ENCODE peak calls at places on chromosomes 7 and 10, in nine cellular contexts. Q is psoas muscle, U is heart right ventricle, F is tibial artery, R is ovary, B is left lung, X is A549, A is lower leg skin, T is fibroblast of lung. W is an unnamed sample.

GRCh38 chr10:86960863-86961434 is 2.5 kb downstream of the SNCG start:
- DNase-seq in Q (no peak), U (no peak), R (peak), B (no peak), A (peak), F (peak), T (no peak), X (no peak), W (no peak)

GRCh38 chr7:66205736-66206080 is 574 bp downstream of the TPST1 start:
- DNase-seq in X (peak), U (no peak), F (no peak), R (no peak), Q (no peak), T (no peak), A (peak), B (no peak), W (no peak)

GRCh38 chr7:117588352-117588794 is 108.5 kb downstream of the CFTR start:
- DNase-seq in T (peak), F (no peak), U (no peak), X (no peak), B (no peak), Q (no peak), A (no peak), R (no peak), W (peak)

GRCh38 chr10:23047201-23048050 is 48.0 kb upstream of the MSRB2 start:
- DNase-seq in F (no peak), T (peak), A (no peak), R (no peak), Q (no peak), X (no peak), B (no peak), U (no peak), W (peak)

GRCh38 chr7:116984917-116985316 is 31.6 kb downstream of the ST7 start:
- DNase-seq in X (peak), U (no peak), B (no peak), R (no peak), F (no peak), A (no peak), Q (no peak), T (peak), W (peak)

GRCh38 chr7:31603076-31603475 is 83.9 kb upstream of the PPP1R17 start:
- DNase-seq in Q (no peak), F (no peak), B (no peak), X (no peak), T (no peak), A (no peak), U (no peak), R (no peak), W (no peak)

GRCh38 chr10:20945546-20946332 is 48.6 kb upstream of the NEBL start:
- DNase-seq in R (no peak), X (no peak), A (no peak), T (no peak), B (no peak), F (no peak), Q (no peak), U (no peak), W (no peak)

GRCh38 chr10:34908472-34908871 is 93.4 kb upstream of the PARD3 start:
- DNase-seq in A (peak), U (no peak), R (no peak), F (no peak), B (no peak), Q (peak), T (peak), X (no peak), W (peak)

GRCh38 chr10:14757394-14757793 is 17.3 kb downstream of the FAM107B start:
- DNase-seq in Q (no peak), A (no peak), U (no peak), X (no peak), R (no peak), F (no peak), T (peak), B (no peak), W (no peak)

GRCh38 chr7:16509829-16510228 is 16.8 kb upstream of the LRRC72 start:
- DNase-seq in B (no peak), X (no peak), Q (no peak), U (no peak), R (no peak), F (no peak), T (no peak), A (no peak), W (no peak)

GRCh38 chr7:108875139-108875538 is 305.5 kb downstream of the DNAJB9 start:
- DNase-seq in R (no peak), X (no peak), B (no peak), F (no peak), Q (no peak), A (no peak), U (no peak), T (peak), W (peak)

GRCh38 chr10:114265392-114266053 is 26.5 kb downstream of the VWA2 start:
- DNase-seq in X (no peak), A (no peak), T (peak), Q (peak), B (no peak), U (no peak), R (no peak), F (peak), W (peak)

GRCh38 chr7:99928994-99929729 is at the start of gene GJC3:
- DNase-seq in T (peak), X (peak), U (peak), R (no peak), A (peak), F (peak), Q (peak), B (peak), W (peak)

GRCh38 chr10:123840714-123841113 is 50.9 kb downstream of the CPXM2 start:
- DNase-seq in A (no peak), U (no peak), R (no peak), Q (no peak), T (no peak), B (no peak), X (no peak), F (no peak), W (no peak)

GRCh38 chr10:110425684-110426293 is 71.9 kb upstream of the DUSP5 start:
- DNase-seq in X (peak), U (no peak), R (no peak), B (no peak), A (no peak), Q (no peak), F (no peak), T (peak), W (peak)

GRCh38 chr7:137626469-137627067 is 220.2 kb downstream of the DGKI start:
- DNase-seq in B (no peak), R (no peak), A (no peak), F (no peak), X (peak), Q (no peak), T (peak), U (no peak), W (peak)

GRCh38 chr10:80985105-80985504 is 447.4 kb downstream of the SH2D4B start:
- DNase-seq in B (no peak), X (no peak), T (no peak), A (no peak), R (no peak), F (no peak), U (no peak), Q (no peak), W (no peak)

GRCh38 chr7:16982640-16983103 is 100.9 kb upstream of the AGR3 start:
- DNase-seq in F (no peak), R (no peak), Q (no peak), X (no peak), A (no peak), T (peak), U (no peak), B (no peak), W (peak)

GRCh38 chr10:103111918-103112877 is 80.9 kb downstream of the NT5C2 start:
- DNase-seq in A (no peak), U (no peak), T (no peak), X (no peak), B (no peak), Q (no peak), F (no peak), R (no peak), W (no peak)

GRCh38 chr7:123770378-123770777 is 21.6 kb upstream of the WASL start:
- DNase-seq in T (peak), A (no peak), B (no peak), U (no peak), F (no peak), X (peak), R (no peak), Q (no peak), W (peak)

GRCh38 chr10:13066527-13066926 is 33.4 kb upstream of the OPTN start:
- DNase-seq in F (no peak), T (no peak), B (no peak), Q (no peak), U (no peak), X (no peak), A (no peak), R (no peak), W (no peak)

GRCh38 chr7:148110097-148110868 is 480.3 kb upstream of the C7orf33 start:
- DNase-seq in A (no peak), Q (no peak), U (no peak), T (no peak), X (no peak), B (no peak), R (no peak), F (no peak), W (no peak)

GRCh38 chr10:11003739-11004515 is 13.7 kb upstream of the CELF2 start:
- DNase-seq in F (no peak), X (no peak), Q (no peak), B (no peak), A (no peak), U (no peak), R (no peak), T (peak), W (peak)

GRCh38 chr10:23116696-23117095 is 21.3 kb downstream of the MSRB2 start:
- DNase-seq in F (no peak), A (no peak), B (no peak), T (no peak), R (no peak), X (no peak), Q (no peak), U (no peak), W (no peak)

GRCh38 chr10:127259385-127259784 is 63.0 kb upstream of the INSYN2A start:
- DNase-seq in A (no peak), F (no peak), T (no peak), R (no peak), Q (no peak), X (no peak), U (no peak), B (no peak), W (no peak)

GRCh38 chr7:76260171-76260703 is 42.2 kb upstream of the HSPB1 start:
- DNase-seq in X (no peak), B (no peak), T (no peak), Q (no peak), R (peak), U (no peak), F (no peak), A (no peak), W (no peak)

GRCh38 chr10:119686465-119687191 is 35.4 kb downstream of the BAG3 start:
- DNase-seq in T (peak), R (peak), Q (peak), A (peak), F (peak), B (peak), U (peak), X (peak), W (peak)

GRCh38 chr10:78196964-78197363 is 163.3 kb downstream of the RPS24 start:
- DNase-seq in X (peak), F (no peak), R (no peak), B (no peak), U (no peak), T (peak), A (no peak), Q (no peak), W (peak)

GRCh38 chr7:129456421-129456820 is 22.2 kb downstream of the STRIP2 start:
- DNase-seq in A (no peak), Q (no peak), T (no peak), B (no peak), X (no peak), F (no peak), R (no peak), U (no peak), W (no peak)

GRCh38 chr7:51006483-51007235 is 224.0 kb upstream of the GRB10 start:
- DNase-seq in R (no peak), F (no peak), T (no peak), A (no peak), Q (no peak), X (peak), B (no peak), U (no peak), W (no peak)

GRCh38 chr7:35021445-35021844 is 15.8 kb downstream of the DPY19L1 start:
- DNase-seq in R (no peak), B (no peak), T (no peak), X (no peak), U (no peak), A (no peak), Q (no peak), F (no peak), W (no peak)

GRCh38 chr7:131538791-131539179 is 17.6 kb downstream of the PODXL start:
- DNase-seq in B (no peak), U (peak), Q (peak), F (no peak), A (no peak), R (no peak), T (no peak), X (no peak), W (no peak)

GRCh38 chr10:51244739-51245138 is 170.5 kb downstream of the PRKG1 start:
- DNase-seq in T (peak), U (no peak), A (no peak), F (no peak), Q (no peak), B (no peak), X (no peak), R (no peak), W (peak)

GRCh38 chr7:1516586-1517251 is 12.5 kb upstream of the INTS1 start:
- DNase-seq in B (peak), T (no peak), R (no peak), A (no peak), X (no peak), F (no peak), Q (no peak), U (no peak), W (no peak)

GRCh38 chr10:74238031-74238431 is 87.0 kb downstream of the ADK start:
- DNase-seq in X (no peak), T (peak), A (no peak), R (no peak), B (no peak), F (no peak), Q (no peak), U (no peak), W (peak)

GRCh38 chr7:129947001-129947400 is 5.8 kb downstream of the UBE2H start:
- DNase-seq in F (no peak), B (no peak), X (no peak), Q (no peak), U (no peak), R (no peak), A (no peak), T (no peak), W (peak)

GRCh38 chr7:139563856-139564255 is 40.4 kb downstream of the CLEC2L start:
- DNase-seq in Q (no peak), B (no peak), U (no peak), T (no peak), F (no peak), A (peak), R (no peak), X (no peak), W (no peak)

GRCh38 chr7:46152671-46153070 is 231.6 kb upstream of the IGFBP3 start:
- DNase-seq in T (no peak), F (no peak), B (no peak), Q (no peak), X (no peak), A (no peak), U (no peak), R (no peak), W (no peak)
- TF ChIP-seq CTCF in T (no peak), F (no peak), B (no peak), Q (no peak), X (no peak), A (no peak), U (no peak), R (no peak), W (no peak)

GRCh38 chr10:412109-412508 is 276.9 kb downstream of the ZMYND11 start:
- DNase-seq in R (no peak), T (no peak), A (no peak), U (no peak), B (no peak), Q (no peak), X (no peak), F (no peak), W (no peak)

GRCh38 chr10:420154-421121 is 269.0 kb downstream of the DIP2C start:
- DNase-seq in U (no peak), B (no peak), F (peak), X (no peak), T (no peak), A (no peak), Q (peak), R (no peak), W (peak)

GRCh38 chr10:418894-419293 is 270.6 kb downstream of the DIP2C start:
- DNase-seq in R (no peak), F (no peak), T (no peak), X (no peak), B (no peak), Q (no peak), A (no peak), U (no peak), W (no peak)

GRCh38 chr10:413662-414071 is 275.8 kb downstream of the DIP2C start:
- DNase-seq in Q (no peak), B (no peak), T (no peak), A (no peak), U (no peak), F (no peak), R (no peak), X (no peak), W (no peak)

GRCh38 chr10:416091-416515 is 273.4 kb downstream of the DIP2C start:
- DNase-seq in F (no peak), A (no peak), X (no peak), B (no peak), U (no peak), R (no peak), T (peak), Q (no peak), W (peak)
- TF ChIP-seq CTCF in F (no peak), A (no peak), X (peak), B (no peak), U (no peak), R (no peak), T (no peak), Q (no peak), W (no peak)

GRCh38 chr7:42237891-42238531 is 1.0 kb upstream of the GLI3 start:
- DNase-seq in F (peak), T (peak), B (peak), A (peak), R (peak), U (peak), X (no peak), Q (peak), W (peak)

GRCh38 chr7:42238709-42239395 is 1.8 kb upstream of the GLI3 start:
- DNase-seq in B (no peak), Q (peak), F (peak), T (peak), X (no peak), U (no peak), A (peak), R (peak), W (peak)

GRCh38 chr7:42235734-42236133 is 1.3 kb downstream of the GLI3 start:
- DNase-seq in Q (no peak), A (peak), B (no peak), T (peak), R (peak), U (peak), F (no peak), X (no peak), W (no peak)

GRCh38 chr7:42236266-42237161 is 495 bp downstream of the GLI3 start:
- DNase-seq in B (peak), X (peak), F (peak), A (peak), R (peak), T (peak), Q (peak), U (peak), W (peak)

GRCh38 chr7:42237162-42237821 is at the start of gene GLI3:
- DNase-seq in F (peak), U (peak), A (peak), R (peak), Q (peak), B (peak), T (peak), X (peak), W (peak)
- TF ChIP-seq CTCF in F (peak), U (peak), A (no peak), R (no peak), Q (peak), B (no peak), T (no peak), X (no peak), W (peak)

GRCh38 chr10:121753726-121754476 is 155.7 kb upstream of the FGFR2 start:
- DNase-seq in T (peak), X (no peak), A (no peak), U (no peak), R (no peak), Q (no peak), F (no peak), B (no peak), W (peak)
- TF ChIP-seq CTCF in T (peak), X (no peak), A (no peak), U (no peak), R (no peak), Q (peak), F (no peak), B (no peak), W (peak)

DNA sequence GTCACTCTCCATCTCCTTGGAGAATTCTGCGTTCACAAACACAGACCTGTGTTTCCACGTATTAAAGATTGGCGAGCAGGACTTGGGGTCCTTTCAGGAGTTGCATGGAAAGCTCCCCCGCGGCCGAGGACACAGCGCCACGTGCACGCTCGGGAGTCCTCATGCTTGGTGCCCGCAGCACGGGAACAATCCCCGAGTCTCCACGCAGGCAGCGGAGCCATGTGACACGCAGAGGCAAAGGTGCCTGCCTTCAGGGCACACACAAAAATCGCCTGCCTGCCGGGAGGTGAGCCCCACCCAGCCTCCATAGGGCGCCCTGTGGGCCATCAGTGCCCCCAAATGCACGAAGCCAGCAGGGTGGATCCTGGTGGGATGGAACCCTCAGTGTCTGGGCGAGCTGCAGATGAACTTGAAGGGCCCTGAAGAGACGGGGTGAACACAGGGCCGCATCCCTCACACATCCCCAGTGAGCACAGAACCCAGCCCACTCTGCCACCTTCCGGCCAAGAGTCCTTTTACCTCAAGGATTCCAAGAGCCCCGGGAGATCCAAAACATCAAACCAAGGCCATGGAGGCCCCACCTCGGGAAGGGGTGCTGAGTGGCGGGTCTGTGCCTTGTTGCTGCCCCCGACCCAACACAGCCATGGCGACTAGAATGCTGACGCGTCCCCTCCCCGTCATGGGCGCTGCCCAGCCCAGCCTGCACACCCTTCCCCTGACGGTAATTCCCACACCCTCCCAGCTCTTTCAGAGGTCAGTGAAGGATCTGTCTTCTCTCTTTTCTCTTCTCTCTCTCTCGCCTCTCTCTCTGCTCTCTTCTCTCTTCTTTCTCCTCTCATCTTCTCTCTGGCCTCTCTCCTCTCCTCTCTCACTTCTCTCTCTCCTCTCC is 55.9 kb downstream of the CFAP46 start:
- DNase-seq in X (peak), U (peak), R (no peak), Q (no peak), B (peak), A (peak), F (peak), T (no peak), W (no peak)
- TF ChIP-seq CTCF in X (peak), U (no peak), R (no peak), Q (no peak), B (no peak), A (no peak), F (no peak), T (no peak), W (no peak)

GRCh38 chr7:83947260-83947659 is 247.3 kb downstream of the SEMA3A start:
- DNase-seq in R (no peak), F (no peak), U (no peak), X (peak), T (no peak), A (no peak), Q (no peak), B (no peak), W (no peak)
- TF ChIP-seq CTCF in R (no peak), F (no peak), U (no peak), X (no peak), T (peak), A (no peak), Q (no peak), B (peak), W (peak)

DNA sequence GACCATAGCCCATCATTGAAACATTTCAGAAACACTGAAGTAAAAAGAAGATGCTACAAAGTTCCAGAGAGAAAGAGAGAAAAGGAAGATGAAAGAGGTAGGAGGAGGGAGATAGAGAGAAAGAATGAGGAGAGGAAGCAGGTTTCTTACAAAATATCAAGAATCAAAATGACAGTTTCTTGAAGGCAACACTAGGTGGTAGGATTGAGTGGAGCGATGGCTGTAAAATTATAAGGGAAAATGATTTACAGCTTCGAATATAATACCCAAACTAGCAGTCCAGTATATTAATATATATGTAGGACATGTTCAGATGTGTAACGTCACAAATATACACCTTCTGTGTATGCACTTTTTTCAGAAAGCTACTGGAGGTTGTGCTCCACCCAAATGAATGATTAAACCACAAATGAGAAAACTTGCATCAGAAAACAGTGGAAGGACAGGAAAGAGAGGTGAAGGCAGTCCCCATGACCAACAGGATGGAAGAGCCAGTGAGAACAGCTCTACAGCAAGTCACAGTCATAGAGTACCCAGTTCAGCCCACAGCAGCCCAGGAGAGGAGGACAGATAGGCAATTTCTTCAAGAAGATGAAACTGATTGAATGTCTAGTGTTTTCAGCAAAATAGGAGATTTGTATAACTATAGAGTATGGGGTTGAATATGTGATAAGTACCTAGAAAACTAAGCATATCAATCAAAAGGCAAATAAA is 151.5 kb upstream of the TARP start:
- DNase-seq in Q (no peak), R (no peak), U (no peak), B (no peak), F (no peak), A (no peak), X (no peak), T (peak), W (peak)
- TF ChIP-seq CTCF in Q (no peak), R (no peak), U (no peak), B (no peak), F (no peak), A (no peak), X (no peak), T (no peak), W (peak)

W was measured in fibroblast of the aortic adventitia.